ENCODE peak calls at places on chromosomes 6 and 20, in eight cellular contexts. One of them, this sample, is unnamed.

GRCh38 chr6:107337342-107337741 is 122.0 kb downstream of the PDSS2 start:
- DNase-seq in left ventricle myocardium inferior: no peak
- DNase-seq in testis: no peak
- DNase-seq in effector memory CD4-positive, alpha-beta T cell: no peak
- DNase-seq in prostate gland: no peak
- DNase-seq in cardiac muscle cell: no peak
- DNase-seq in iPS DF 6.9: no peak
- DNase-seq in HCT116: no peak
- DNase-seq in this sample: no peak

GRCh38 chr6:7270320-7271204 is 42.4 kb downstream of the SSR1 start:
- DNase-seq in left ventricle myocardium inferior: no peak
- DNase-seq in iPS DF 6.9: no peak
- DNase-seq in effector memory CD4-positive, alpha-beta T cell: no peak
- DNase-seq in HCT116: no peak
- DNase-seq in testis: no peak
- DNase-seq in prostate gland: no peak
- DNase-seq in cardiac muscle cell: no peak
- DNase-seq in this sample: peak; percentile 47

GRCh38 chr20:46590453-46590852 is 40.0 kb upstream of the OCSTAMP start:
- DNase-seq in HCT116: no peak
- DNase-seq in effector memory CD4-positive, alpha-beta T cell: no peak
- DNase-seq in left ventricle myocardium inferior: no peak
- DNase-seq in testis: no peak
- DNase-seq in cardiac muscle cell: no peak
- DNase-seq in prostate gland: no peak
- DNase-seq in iPS DF 6.9: no peak
- DNase-seq in this sample: no peak

GRCh38 chr6:21840428-21840827 is 246.9 kb downstream of the SOX4 start:
- DNase-seq in left ventricle myocardium inferior: no peak
- DNase-seq in iPS DF 6.9: no peak
- DNase-seq in testis: no peak
- DNase-seq in cardiac muscle cell: peak; percentile 51
- DNase-seq in prostate gland: no peak
- DNase-seq in effector memory CD4-positive, alpha-beta T cell: no peak
- DNase-seq in HCT116: no peak
- DNase-seq in this sample: no peak

GRCh38 chr6:3226422-3227362 is 761 bp downstream of the TUBB2B start:
- DNase-seq in testis: no peak
- DNase-seq in cardiac muscle cell: no peak
- DNase-seq in prostate gland: no peak
- DNase-seq in iPS DF 6.9: no peak
- DNase-seq in effector memory CD4-positive, alpha-beta T cell: no peak
- DNase-seq in left ventricle myocardium inferior: no peak
- DNase-seq in HCT116: no peak
- DNase-seq in this sample: no peak

GRCh38 chr6:39217177-39217864 is 12.0 kb downstream of the KCNK5 start:
- DNase-seq in testis: no peak
- DNase-seq in HCT116: no peak
- DNase-seq in cardiac muscle cell: no peak
- DNase-seq in left ventricle myocardium inferior: no peak
- DNase-seq in iPS DF 6.9: no peak
- DNase-seq in effector memory CD4-positive, alpha-beta T cell: no peak
- DNase-seq in prostate gland: no peak
- DNase-seq in this sample: no peak

GRCh38 chr6:33272358-33273128 is 668 bp downstream of the RPS18 start:
- DNase-seq in left ventricle myocardium inferior: no peak
- DNase-seq in testis: no peak
- DNase-seq in HCT116: no peak
- DNase-seq in effector memory CD4-positive, alpha-beta T cell: no peak
- DNase-seq in prostate gland: no peak
- DNase-seq in cardiac muscle cell: no peak
- DNase-seq in iPS DF 6.9: no peak
- DNase-seq in this sample: no peak

GRCh38 chr20:31839782-31840487 is 5.5 kb downstream of the FOXS1 start:
- DNase-seq in effector memory CD4-positive, alpha-beta T cell: no peak
- DNase-seq in testis: no peak
- DNase-seq in prostate gland: no peak
- DNase-seq in left ventricle myocardium inferior: no peak
- DNase-seq in HCT116: no peak
- DNase-seq in cardiac muscle cell: no peak
- DNase-seq in iPS DF 6.9: no peak
- DNase-seq in this sample: no peak

GRCh38 chr20:40865095-40865494 is 163.5 kb upstream of the TOP1 start:
- DNase-seq in left ventricle myocardium inferior: peak; percentile 46
- DNase-seq in effector memory CD4-positive, alpha-beta T cell: no peak
- DNase-seq in prostate gland: no peak
- DNase-seq in cardiac muscle cell: peak; percentile 32
- DNase-seq in HCT116: no peak
- DNase-seq in testis: no peak
- DNase-seq in iPS DF 6.9: no peak
- DNase-seq in this sample: no peak

GRCh38 chr6:137200288-137200687 is 18.9 kb downstream of the IFNGR1 start:
- DNase-seq in HCT116: no peak
- DNase-seq in iPS DF 6.9: no peak
- DNase-seq in testis: no peak
- DNase-seq in left ventricle myocardium inferior: no peak
- DNase-seq in cardiac muscle cell: no peak
- DNase-seq in prostate gland: no peak
- DNase-seq in effector memory CD4-positive, alpha-beta T cell: no peak
- DNase-seq in this sample: no peak

GRCh38 chr6:51930602-51931001 is 156.8 kb downstream of the PKHD1 start:
- DNase-seq in HCT116: no peak
- DNase-seq in effector memory CD4-positive, alpha-beta T cell: no peak
- DNase-seq in cardiac muscle cell: no peak
- DNase-seq in iPS DF 6.9: no peak
- DNase-seq in testis: no peak
- DNase-seq in prostate gland: no peak
- DNase-seq in left ventricle myocardium inferior: no peak
- DNase-seq in this sample: no peak

GRCh38 chr20:44961868-44962267 is 1.7 kb upstream of the TOMM34 start:
- DNase-seq in cardiac muscle cell: peak; percentile 21
- DNase-seq in effector memory CD4-positive, alpha-beta T cell: no peak
- DNase-seq in left ventricle myocardium inferior: no peak
- DNase-seq in HCT116: no peak
- DNase-seq in testis: no peak
- DNase-seq in prostate gland: no peak
- DNase-seq in iPS DF 6.9: no peak
- DNase-seq in this sample: no peak

GRCh38 chr6:111734068-111734825 is 128.6 kb upstream of the TRAF3IP2 start:
- DNase-seq in left ventricle myocardium inferior: no peak
- DNase-seq in cardiac muscle cell: no peak
- DNase-seq in prostate gland: no peak
- DNase-seq in iPS DF 6.9: no peak
- DNase-seq in effector memory CD4-positive, alpha-beta T cell: no peak
- DNase-seq in testis: no peak
- DNase-seq in HCT116: no peak
- DNase-seq in this sample: no peak
- H3K4me1 ChIP-seq in left ventricle myocardium inferior: peaks cover 76% of the 10 kb centered on the region
- H3K4me1 ChIP-seq in cardiac muscle cell: no peaks in the 10 kb centered on the region
- H3K4me1 ChIP-seq in prostate gland: no peaks in the 10 kb centered on the region
- H3K4me1 ChIP-seq in iPS DF 6.9: peaks cover 5% of the 10 kb centered on the region
- H3K4me1 ChIP-seq in effector memory CD4-positive, alpha-beta T cell: peaks cover 46% of the 10 kb centered on the region
- H3K4me1 ChIP-seq in testis: peaks cover 17% of the 10 kb centered on the region
- H3K4me1 ChIP-seq in HCT116: no peaks in the 10 kb centered on the region
- H3K4me1 ChIP-seq in this sample: peaks cover 56% of the 10 kb centered on the region

DNA sequence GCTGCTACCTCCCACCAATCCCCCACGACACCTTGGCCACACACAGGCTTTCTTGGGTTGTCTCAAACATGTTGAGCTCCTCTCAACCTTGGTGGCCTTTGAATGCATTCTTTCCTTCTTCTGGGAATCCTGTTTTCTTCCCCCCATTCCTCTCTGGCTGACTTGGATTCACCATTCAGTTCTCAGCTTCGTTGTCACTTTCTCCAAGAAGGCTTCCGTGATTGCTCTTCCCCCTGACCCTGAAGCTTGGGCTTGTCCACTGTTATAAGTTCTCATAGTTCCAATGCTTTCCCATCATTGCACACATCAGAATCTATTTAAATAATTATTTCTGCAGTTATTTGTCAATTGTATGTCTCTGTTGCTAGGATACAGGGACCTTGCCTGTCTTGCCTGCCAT is 64.2 kb downstream of the RBM38 start:
- DNase-seq in testis: no peak
- DNase-seq in prostate gland: no peak
- DNase-seq in iPS DF 6.9: no peak
- DNase-seq in left ventricle myocardium inferior: no peak
- DNase-seq in effector memory CD4-positive, alpha-beta T cell: no peak
- DNase-seq in HCT116: no peak
- DNase-seq in cardiac muscle cell: no peak
- DNase-seq in this sample: no peak
- H3K4me1 ChIP-seq in testis: no peaks in the 10 kb centered on the region
- H3K4me1 ChIP-seq in prostate gland: no peaks in the 10 kb centered on the region
- H3K4me1 ChIP-seq in iPS DF 6.9: no peaks in the 10 kb centered on the region
- H3K4me1 ChIP-seq in left ventricle myocardium inferior: peaks cover 54% of the 10 kb centered on the region
- H3K4me1 ChIP-seq in effector memory CD4-positive, alpha-beta T cell: peaks cover 12% of the 10 kb centered on the region
- H3K4me1 ChIP-seq in HCT116: peaks cover 5% of the 10 kb centered on the region
- H3K4me1 ChIP-seq in cardiac muscle cell: peaks cover 30% of the 10 kb centered on the region
- H3K4me1 ChIP-seq in this sample: no peaks in the 10 kb centered on the region

DNA sequence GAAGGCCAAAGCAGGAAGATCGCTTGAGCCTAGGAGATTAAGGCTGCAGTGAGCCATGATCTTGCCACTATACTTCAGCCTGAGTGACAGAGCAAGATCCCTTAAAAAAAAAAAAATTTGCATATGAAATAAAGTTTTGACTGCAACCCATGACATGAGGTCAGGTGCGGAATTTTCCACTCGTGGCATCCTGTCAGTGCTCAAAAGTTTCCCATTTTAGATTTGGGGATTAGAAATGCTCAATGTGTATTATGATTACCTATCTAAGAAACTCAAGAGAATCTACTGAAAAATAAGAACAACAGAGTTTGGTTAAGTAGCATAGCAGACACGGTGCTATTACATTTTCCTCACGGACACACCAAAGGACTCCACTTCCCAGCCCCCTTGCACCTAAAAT is 11.7 kb downstream of the SLC23A2 start:
- DNase-seq in HCT116: no peak
- DNase-seq in iPS DF 6.9: no peak
- DNase-seq in left ventricle myocardium inferior: no peak
- DNase-seq in cardiac muscle cell: no peak
- DNase-seq in testis: no peak
- DNase-seq in effector memory CD4-positive, alpha-beta T cell: no peak
- DNase-seq in prostate gland: no peak
- DNase-seq in this sample: no peak
- H3K4me1 ChIP-seq in HCT116: peaks cover 7% of the 10 kb centered on the region
- H3K4me1 ChIP-seq in iPS DF 6.9: no peaks in the 10 kb centered on the region
- H3K4me1 ChIP-seq in left ventricle myocardium inferior: no peaks in the 10 kb centered on the region
- H3K4me1 ChIP-seq in cardiac muscle cell: no peaks in the 10 kb centered on the region
- H3K4me1 ChIP-seq in testis: no peaks in the 10 kb centered on the region
- H3K4me1 ChIP-seq in effector memory CD4-positive, alpha-beta T cell: no peaks in the 10 kb centered on the region
- H3K4me1 ChIP-seq in prostate gland: no peaks in the 10 kb centered on the region
- H3K4me1 ChIP-seq in this sample: no peaks in the 10 kb centered on the region

GRCh38 chr20:38880952-38881735 is 45.1 kb upstream of the FAM83D start:
- DNase-seq in left ventricle myocardium inferior: no peak
- DNase-seq in testis: no peak
- DNase-seq in iPS DF 6.9: no peak
- DNase-seq in HCT116: no peak
- DNase-seq in effector memory CD4-positive, alpha-beta T cell: no peak
- DNase-seq in cardiac muscle cell: no peak
- DNase-seq in prostate gland: no peak
- DNase-seq in this sample: no peak

GRCh38 chr20:38874460-38875169 is 51.6 kb upstream of the FAM83D start:
- DNase-seq in iPS DF 6.9: no peak
- DNase-seq in left ventricle myocardium inferior: no peak
- DNase-seq in prostate gland: no peak
- DNase-seq in testis: no peak
- DNase-seq in cardiac muscle cell: no peak
- DNase-seq in effector memory CD4-positive, alpha-beta T cell: no peak
- DNase-seq in HCT116: no peak
- DNase-seq in this sample: no peak

GRCh38 chr20:38878798-38879197 is 47.4 kb upstream of the FAM83D start:
- DNase-seq in HCT116: no peak
- DNase-seq in iPS DF 6.9: no peak
- DNase-seq in effector memory CD4-positive, alpha-beta T cell: no peak
- DNase-seq in testis: no peak
- DNase-seq in prostate gland: no peak
- DNase-seq in cardiac muscle cell: peak; percentile 61
- DNase-seq in left ventricle myocardium inferior: no peak
- DNase-seq in this sample: no peak

GRCh38 chr20:38875170-38875993 is 50.8 kb upstream of the FAM83D start:
- DNase-seq in HCT116: no peak
- DNase-seq in cardiac muscle cell: no peak
- DNase-seq in testis: no peak
- DNase-seq in prostate gland: no peak
- DNase-seq in left ventricle myocardium inferior: no peak
- DNase-seq in iPS DF 6.9: no peak
- DNase-seq in effector memory CD4-positive, alpha-beta T cell: peak; percentile 47
- DNase-seq in this sample: no peak

DNA sequence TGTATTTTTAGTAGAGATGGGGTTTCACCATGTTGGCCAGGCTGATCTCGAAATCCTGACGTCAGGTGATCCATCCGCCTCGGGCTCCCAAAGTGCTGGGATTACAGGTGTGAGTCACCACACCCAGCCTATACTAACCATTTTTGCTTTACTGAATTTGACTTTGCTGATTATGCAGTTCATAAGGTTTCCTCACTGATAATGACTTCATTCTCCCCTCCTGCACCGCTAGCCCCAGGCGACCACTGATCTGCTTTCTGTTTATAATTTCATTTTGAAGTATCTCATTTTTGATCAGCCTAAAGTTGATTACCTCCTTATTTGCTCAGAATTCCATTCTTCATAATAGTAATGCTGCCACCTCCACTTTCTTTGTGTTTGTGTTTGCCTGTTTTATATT is 48.7 kb upstream of the FAM83D start:
- DNase-seq in left ventricle myocardium inferior: no peak
- DNase-seq in testis: no peak
- DNase-seq in prostate gland: no peak
- DNase-seq in cardiac muscle cell: no peak
- DNase-seq in HCT116: no peak
- DNase-seq in effector memory CD4-positive, alpha-beta T cell: no peak
- DNase-seq in iPS DF 6.9: no peak
- DNase-seq in this sample: no peak
- H3K4me1 ChIP-seq in left ventricle myocardium inferior: peaks cover 53% of the 10 kb centered on the region
- H3K4me1 ChIP-seq in testis: no peaks in the 10 kb centered on the region
- H3K4me1 ChIP-seq in prostate gland: no peaks in the 10 kb centered on the region
- H3K4me1 ChIP-seq in cardiac muscle cell: no peaks in the 10 kb centered on the region
- H3K4me1 ChIP-seq in HCT116: peaks cover 6% of the 10 kb centered on the region
- H3K4me1 ChIP-seq in effector memory CD4-positive, alpha-beta T cell: peaks cover 33% of the 10 kb centered on the region
- H3K4me1 ChIP-seq in iPS DF 6.9: no peaks in the 10 kb centered on the region
- H3K4me1 ChIP-seq in this sample: peaks cover 3% of the 10 kb centered on the region

This sample was measured in right atrium auricular region.